ENCODE peak calls at places on chromosomes 3 and 15, in five cellular contexts. H, G, R, K and B are unnamed samples.

GRCh38 chr15:74655424-74655823 is 39.8 kb downstream of the CLK3 start:
- DNase-seq in H (no peak), G (no peak), R (no peak), K (no peak), B (no peak)

GRCh38 chr15:91861223-91861622 is 7.7 kb downstream of the SLCO3A1 start:
- DNase-seq in H (no peak), G (no peak), R (peak; percentile 79), K (no peak), B (no peak)

GRCh38 chr3:195558602-195559001 is 15.5 kb upstream of the PPP1R2 start:
- DNase-seq in H (no peak), G (peak; percentile 67), R (peak; percentile 52), K (peak; percentile 21), B (no peak)

GRCh38 chr3:119809249-119810017 is 27.5 kb downstream of the NR1I2 start:
- DNase-seq in H (no peak), G (no peak), R (peak; percentile 37), K (no peak), B (no peak)

GRCh38 chr15:81939604-81940440 is 106.0 kb downstream of the MEX3B start:
- DNase-seq in H (no peak), G (peak; percentile 56), R (peak; percentile 28), K (peak; percentile 81), B (no peak)

GRCh38 chr15:96362759-96363678 is 32.5 kb downstream of the NR2F2 start:
- DNase-seq in H (no peak), G (no peak), R (no peak), K (no peak), B (no peak)

GRCh38 chr15:57296473-57297162 is 79.7 kb upstream of the CGNL1 start:
- DNase-seq in H (no peak), G (no peak), R (no peak), K (no peak), B (no peak)

GRCh38 chr3:39267631-39268553 is 11.9 kb downstream of the CX3CR1 start:
- DNase-seq in H (no peak), G (no peak), R (no peak), K (no peak), B (no peak)

GRCh38 chr15:62482715-62483429 is 317.8 kb upstream of the C2CD4B start:
- DNase-seq in H (no peak), G (peak; percentile 46), R (peak; percentile 13), K (peak; percentile 65), B (no peak)

GRCh38 chr3:49780080-49780967 is 6.0 kb downstream of the IP6K1 start:
- DNase-seq in H (no peak), G (no peak), R (no peak), K (peak; percentile 43), B (no peak)

GRCh38 chr15:58078591-58078990 is 13.1 kb upstream of the ALDH1A2 start:
- DNase-seq in H (no peak), G (peak; percentile 21), R (no peak), K (no peak), B (no peak)

GRCh38 chr3:157070600-157070999 is 89.3 kb downstream of the CCNL1 start:
- DNase-seq in H (no peak), G (peak; percentile 22), R (no peak), K (peak; percentile 22), B (no peak)

GRCh38 chr15:48221261-48221660 is 15.2 kb downstream of the SLC12A1 start:
- DNase-seq in H (no peak), G (no peak), R (no peak), K (no peak), B (no peak)

GRCh38 chr3:50450135-50450911 is 53.1 kb downstream of the CACNA2D2 start:
- DNase-seq in H (peak; percentile 91), G (peak; percentile 52), R (no peak), K (peak; percentile 15), B (no peak)

GRCh38 chr3:169454823-169455222 is 208.7 kb downstream of the MECOM start:
- DNase-seq in H (no peak), G (peak; percentile 87), R (no peak), K (peak; percentile 59), B (no peak)

GRCh38 chr3:177595789-177596188 is 398.5 kb upstream of the TBL1XR1 start:
- DNase-seq in H (no peak), G (no peak), R (no peak), K (peak; percentile 93), B (no peak)

GRCh38 chr3:61564405-61565059 is 3.2 kb downstream of the PTPRG start:
- DNase-seq in H (peak; percentile 76), G (peak; percentile 83), R (no peak), K (peak; percentile 61), B (peak; percentile 69)

GRCh38 chr3:127743676-127744075 is 70.9 kb downstream of the ABTB1 start:
- DNase-seq in H (no peak), G (no peak), R (no peak), K (no peak), B (no peak)

GRCh38 chr3:117754058-117754457 is 1044.5 kb downstream of the TUSC7 start:
- DNase-seq in H (no peak), G (no peak), R (no peak), K (no peak), B (no peak)

GRCh38 chr3:124584552-124585391 is 145.5 kb upstream of the UMPS start:
- DNase-seq in H (peak; percentile 79), G (peak; percentile 53), R (no peak), K (peak; percentile 22), B (peak; percentile 28)

GRCh38 chr3:32176989-32177701 is 61.3 kb upstream of the CMTM8 start:
- DNase-seq in H (no peak), G (peak; percentile 66), R (peak; percentile 67), K (peak; percentile 37), B (no peak)

GRCh38 chr3:120795017-120795648 is 52.6 kb downstream of the GTF2E1 start:
- DNase-seq in H (peak; percentile 73), G (peak; percentile 88), R (peak; percentile 80), K (peak; percentile 82), B (peak; percentile 79)

GRCh38 chr3:77256584-77257488 is 216.9 kb downstream of the ROBO2 start:
- DNase-seq in H (no peak), G (no peak), R (no peak), K (no peak), B (no peak)

GRCh38 chr3:191261304-191261638 is 62.2 kb downstream of the OSTN start:
- DNase-seq in H (no peak), G (no peak), R (no peak), K (no peak), B (no peak)

GRCh38 chr3:151901282-151901945 is 28.0 kb downstream of the SUCNR1 start:
- DNase-seq in H (no peak), G (no peak), R (no peak), K (peak; percentile 57), B (no peak)

GRCh38 chr15:64877435-64877834 is 34.3 kb upstream of the ANKDD1A start:
- DNase-seq in H (peak; percentile 88), G (peak; percentile 48), R (peak; percentile 72), K (no peak), B (peak; percentile 45)

GRCh38 chr3:147572970-147573340 is 163.8 kb downstream of the ZIC1 start:
- DNase-seq in H (no peak), G (no peak), R (no peak), K (no peak), B (no peak)

GRCh38 chr15:87597346-87598052 is 659.0 kb downstream of the NTRK3 start:
- DNase-seq in H (no peak), G (peak; percentile 50), R (no peak), K (no peak), B (no peak)

GRCh38 chr15:88918738-88919137 is 5.6 kb upstream of the MFGE8 start:
- DNase-seq in H (peak; percentile 79), G (peak; percentile 98), R (peak; percentile 41), K (peak; percentile 99), B (no peak)

GRCh38 chr15:43958894-43959330 is 132.1 kb downstream of the WDR76 start:
- DNase-seq in H (no peak), G (peak; percentile 42), R (no peak), K (peak; percentile 94), B (no peak)

GRCh38 chr15:43955140-43955539 is 128.3 kb downstream of the WDR76 start:
- DNase-seq in H (no peak), G (no peak), R (no peak), K (no peak), B (no peak)

GRCh38 chr15:43953402-43953801 is 126.6 kb downstream of the WDR76 start:
- DNase-seq in H (no peak), G (no peak), R (no peak), K (no peak), B (no peak)

GRCh38 chr15:43954181-43954621 is 127.4 kb downstream of the WDR76 start:
- DNase-seq in H (no peak), G (no peak), R (no peak), K (peak; percentile 33), B (no peak)

GRCh38 chr15:43957724-43958123 is 130.9 kb downstream of the WDR76 start:
- DNase-seq in H (no peak), G (no peak), R (no peak), K (no peak), B (no peak)
- H3K27ac ChIP-seq in H (no peak overlapping the region), G (no peak overlapping the region), R (no peak overlapping the region), K (no peak overlapping the region), B (no peak overlapping the region)

DNA sequence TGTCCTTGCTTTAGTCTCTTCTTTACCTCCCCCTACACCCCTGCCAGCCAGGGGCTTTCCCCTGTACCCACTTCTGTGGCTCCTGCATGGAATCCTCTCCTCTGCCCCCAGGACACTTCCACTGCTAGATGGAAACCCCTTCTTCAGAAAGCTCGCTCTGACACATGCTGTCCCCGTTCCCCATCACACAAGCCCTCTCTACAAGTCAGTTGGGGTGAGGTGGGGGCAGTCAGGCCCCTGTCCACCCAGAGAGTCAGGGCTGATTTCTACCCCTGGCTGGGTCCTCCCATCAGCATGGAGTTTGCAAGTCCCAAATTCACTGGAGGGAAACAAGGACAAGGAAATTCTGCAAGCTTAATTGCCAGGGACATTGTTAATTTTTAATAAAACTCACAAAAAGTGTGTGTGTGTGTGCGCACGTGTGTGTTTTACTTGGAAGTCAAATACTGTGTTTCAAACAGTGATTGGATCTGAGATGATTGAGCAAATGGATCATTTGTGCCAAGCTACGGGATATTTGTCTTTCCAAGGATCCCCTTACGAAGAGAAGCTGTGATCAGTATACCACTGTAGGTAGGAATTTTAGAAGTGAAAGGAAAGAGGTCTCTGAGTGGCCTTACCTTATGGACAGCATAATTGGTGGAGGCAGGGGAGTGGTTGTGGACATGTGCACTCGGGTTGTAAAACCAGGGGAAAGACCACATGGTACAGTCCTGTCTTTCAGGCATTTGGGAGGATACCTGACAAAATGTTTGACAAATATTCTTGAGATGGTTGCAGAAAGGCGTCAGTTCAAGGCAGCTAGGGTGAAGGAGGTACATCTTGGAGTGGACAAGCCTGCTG is 1.5 kb upstream of the AMOTL2 start:
- DNase-seq in H (no peak), G (no peak), R (no peak), K (no peak), B (no peak)
- H3K27ac ChIP-seq in H (peak overlapping the region; percentile 95), G (no peak overlapping the region), R (no peak overlapping the region), K (no peak overlapping the region), B (peak overlapping the region; percentile 100)

DNA sequence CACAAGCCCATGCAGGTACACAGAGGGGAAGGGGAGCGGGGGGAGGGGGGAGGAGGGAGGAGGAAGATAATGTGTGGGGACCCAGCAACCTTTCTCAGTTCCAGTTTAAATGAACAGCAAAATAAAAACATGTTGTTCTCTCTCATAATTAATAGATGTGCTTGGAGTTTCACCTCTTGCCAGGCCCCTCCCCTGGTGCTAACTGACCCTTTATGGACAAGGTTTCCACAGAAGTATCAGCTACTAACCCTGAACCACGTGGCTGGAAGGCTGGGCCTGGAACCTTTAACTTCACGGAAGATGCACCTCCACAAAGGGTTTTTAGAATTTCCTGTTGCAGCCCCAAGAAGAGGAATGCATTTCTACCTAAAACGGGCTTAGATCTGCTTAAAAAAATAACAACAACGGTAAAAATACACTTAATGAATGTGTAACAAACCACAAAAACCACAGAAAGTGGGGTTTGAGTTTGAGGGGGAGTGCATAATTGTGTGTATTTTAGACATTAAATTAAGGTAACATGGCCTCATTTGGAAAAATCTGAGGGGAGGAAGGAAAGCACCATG is 14.8 kb upstream of the SMAD3 start:
- DNase-seq in H (no peak), G (no peak), R (no peak), K (no peak), B (no peak)
- H3K27ac ChIP-seq in H (peak overlapping the region; percentile 81), G (no peak overlapping the region), R (no peak overlapping the region), K (peak overlapping the region; percentile 79), B (no peak overlapping the region)

GRCh38 chr3:114338651-114339357 is 45.0 kb downstream of the TIGIT start:
- DNase-seq in H (no peak), G (no peak), R (no peak), K (no peak), B (no peak)
- H3K27ac ChIP-seq in H (no peak overlapping the region), G (no peak overlapping the region), R (no peak overlapping the region), K (no peak overlapping the region), B (no peak overlapping the region)